ENCODE peak calls at places on chromosomes 13 and 19, in six cellular contexts. T is fibroblast of mammary gland, E is HEK293T, B is NCI-H1417, U is cardiac fibroblast, O is Peyer's patch. J is an unnamed sample.

GRCh38 chr19:17993076-17993813 is 14.7 kb upstream of the ARRDC2 start:
- DNase-seq in T (no peak), E (no peak), B (no peak), U (no peak), O (no peak), J (no peak)

GRCh38 chr19:801861-802496 is 4.7 kb downstream of the PTBP1 start:
- DNase-seq in T (peak), E (no peak), B (no peak), U (peak), O (no peak), J (peak)

GRCh38 chr13:44974056-44974798 is 15.0 kb downstream of the NUFIP1 start:
- DNase-seq in T (peak), E (no peak), B (no peak), U (peak), O (no peak), J (peak)

GRCh38 chr19:51564791-51565190 is 6.3 kb upstream of the ZNF175 start:
- DNase-seq in T (no peak), E (no peak), B (no peak), U (no peak), O (peak), J (no peak)

GRCh38 chr13:29418026-29418425 is 177.5 kb downstream of the SLC7A1 start:
- DNase-seq in T (no peak), E (no peak), B (no peak), U (no peak), O (no peak), J (no peak)

GRCh38 chr19:29680447-29680846 is 15.2 kb downstream of the PLEKHF1 start:
- DNase-seq in T (no peak), E (no peak), B (no peak), U (no peak), O (peak), J (no peak)

GRCh38 chr13:72985610-72986009 is 73.2 kb upstream of the KLF5 start:
- DNase-seq in T (no peak), E (no peak), B (no peak), U (no peak), O (no peak), J (no peak)

GRCh38 chr19:33132425-33132824 is 511 bp downstream of the WDR88 start:
- DNase-seq in T (no peak), E (peak), B (no peak), U (no peak), O (no peak), J (no peak)

GRCh38 chr19:46719629-46720515 is 3.0 kb upstream of the PRKD2 start:
- DNase-seq in T (no peak), E (no peak), B (no peak), U (no peak), O (no peak), J (no peak)

GRCh38 chr19:49468199-49468598 is 5.8 kb upstream of the FLT3LG start:
- DNase-seq in T (no peak), E (no peak), B (no peak), U (no peak), O (no peak), J (no peak)

GRCh38 chr13:30165791-30166190 is 141.6 kb downstream of the KATNAL1 start:
- DNase-seq in T (peak), E (no peak), B (no peak), U (peak), O (no peak), J (no peak)

GRCh38 chr19:15998166-15998565 is 49.4 kb downstream of the OR10H4 start:
- DNase-seq in T (no peak), E (no peak), B (no peak), U (no peak), O (no peak), J (no peak)

GRCh38 chr19:53808710-53809125 is 15.4 kb downstream of the NLRP12 start:
- DNase-seq in T (peak), E (peak), B (no peak), U (peak), O (no peak), J (peak)

J was measured in foreskin fibroblast.